ENCODE peak calls at places on chromosome 3, in four cellular contexts. Q, L, O and V are unnamed samples.
A peak's percentile ranks its signal among the peaks of the same experiment; 100 is the strongest.

GRCh38 chr3:127193341-127193740 is 410 bp downstream of the PRR23E start:
- DNase-seq in L (no peak), Q (no peak), O (no peak), V (no peak)

GRCh38 chr3:14439501-14440167 is 37.2 kb downstream of the SLC6A6 start:
- DNase-seq in Q (no peak), O (no peak), L (peak; percentile 78), V (no peak)

GRCh38 chr3:126399348-126399730 is 4.6 kb downstream of the CFAP100 start:
- DNase-seq in L (no peak), O (no peak), Q (peak; percentile 64), V (no peak)

GRCh38 chr3:175346573-175347356 is 487.6 kb downstream of the NAALADL2 start:
- DNase-seq in Q (peak; percentile 16), O (no peak), L (no peak), V (no peak)

GRCh38 chr3:47669026-47669749 is 90.5 kb upstream of the CSPG5 start:
- DNase-seq in O (no peak), Q (no peak), L (no peak), V (no peak)

GRCh38 chr3:155465664-155466063 is 172.2 kb upstream of the STRIT1 start:
- DNase-seq in Q (no peak), O (no peak), L (no peak), V (peak; percentile 28)

GRCh38 chr3:195093731-195094130 is 177.2 kb downstream of the XXYLT1 start:
- DNase-seq in Q (no peak), L (no peak), O (no peak), V (no peak)

GRCh38 chr3:10997196-10997595 is 4.6 kb downstream of the SLC6A1 start:
- DNase-seq in L (no peak), O (no peak), Q (no peak), V (no peak)

GRCh38 chr3:182233957-182234356 is 522.2 kb downstream of the SOX2 start:
- DNase-seq in L (no peak), O (peak; percentile 61), Q (no peak), V (no peak)

GRCh38 chr3:142448424-142448823 is 587 bp upstream of the XRN1 start:
- DNase-seq in Q (no peak), O (no peak), L (peak; percentile 16), V (no peak)

GRCh38 chr3:154240235-154240634 is 84.1 kb downstream of the DHX36 start:
- DNase-seq in L (no peak), O (no peak), Q (no peak), V (no peak)

GRCh38 chr3:31196881-31197364 is 302.5 kb upstream of the GADL1 start:
- DNase-seq in L (no peak), O (no peak), Q (no peak), V (no peak)

GRCh38 chr3:197466586-197467399 is 89.0 kb downstream of the BDH1 start:
- DNase-seq in O (no peak), L (no peak), Q (no peak), V (no peak)

GRCh38 chr3:58352624-58353023 is 19.9 kb downstream of the PXK start:
- DNase-seq in O (no peak), Q (no peak), L (no peak), V (no peak)

GRCh38 chr3:58355174-58355573 is 22.5 kb downstream of the PXK start:
- DNase-seq in Q (no peak), O (no peak), L (no peak), V (no peak)

GRCh38 chr3:58351920-58352319 is 19.2 kb downstream of the PXK start:
- DNase-seq in O (no peak), Q (no peak), L (no peak), V (peak; percentile 15)

GRCh38 chr3:58356054-58356453 is 23.4 kb downstream of the PXK start:
- DNase-seq in O (no peak), L (no peak), Q (no peak), V (no peak)

DNA sequence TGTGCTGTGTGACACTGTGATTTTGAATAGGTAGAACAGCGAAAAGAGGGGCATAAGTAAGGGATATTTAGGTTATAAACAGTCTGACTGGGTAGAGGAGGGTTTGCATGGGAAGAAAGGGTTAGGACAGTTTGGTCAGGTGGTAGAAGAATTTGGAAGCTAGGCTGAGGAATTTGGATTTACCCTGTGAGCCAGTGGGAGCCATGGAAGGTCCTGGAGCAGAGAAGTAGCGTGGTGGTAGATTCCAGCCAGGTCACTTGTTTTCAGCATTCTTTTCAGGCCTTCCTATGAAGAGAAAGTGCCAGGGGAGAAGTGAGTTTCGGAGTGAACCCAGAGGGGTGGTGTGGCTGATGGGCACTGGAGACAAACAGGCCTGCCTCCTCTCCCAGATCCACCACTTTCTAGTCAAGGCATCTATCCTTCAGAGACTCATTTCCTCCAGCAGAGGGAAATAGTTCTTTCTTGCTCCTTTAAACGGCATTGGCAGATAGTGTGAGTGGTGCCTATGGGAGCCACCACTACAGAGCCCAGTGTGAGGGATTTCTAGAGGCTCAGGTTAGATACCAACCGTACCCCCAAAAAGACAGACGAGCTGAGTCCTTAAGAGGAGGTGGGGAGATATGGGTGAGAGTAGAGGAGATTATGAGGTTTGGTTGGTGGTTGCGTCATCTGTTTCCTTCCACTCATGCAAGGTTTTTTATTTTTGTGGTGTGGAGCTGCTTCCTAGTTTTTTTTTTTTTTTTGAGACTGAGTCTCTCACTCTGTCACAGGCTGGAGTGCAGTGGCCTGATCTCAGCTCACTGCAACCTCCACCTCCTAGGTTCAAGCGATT is 21.2 kb downstream of the PXK start:
- DNase-seq in L (no peak), O (no peak), Q (no peak), V (no peak)
- TF ChIP-seq CBFB in L (no peak), O (no peak), Q (no peak), V (no peak)

DNA sequence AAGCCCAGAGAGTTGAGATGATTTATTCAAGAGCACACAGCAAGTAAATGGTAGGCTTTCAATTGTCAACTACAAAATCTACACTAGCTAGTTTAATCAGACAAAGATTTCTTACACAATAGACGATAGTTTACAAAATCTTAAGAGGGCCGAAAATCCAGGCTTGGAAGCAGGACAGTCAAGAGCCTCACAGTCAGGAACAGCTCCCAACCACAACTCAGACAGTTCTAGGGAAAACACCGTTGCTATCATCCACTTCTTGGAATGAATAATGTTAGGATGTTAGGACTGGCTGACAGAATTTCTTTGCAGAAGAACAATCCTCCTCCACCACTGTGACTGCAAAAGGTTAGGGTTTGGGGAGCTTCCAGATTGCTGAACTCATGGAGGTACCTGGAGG is 290.8 kb upstream of the ZPLD1 start:
- DNase-seq in O (no peak), Q (no peak), L (no peak), V (no peak)
- TF ChIP-seq ETV6 in O (no peak), Q (no peak), L (no peak), V (no peak)

DNA sequence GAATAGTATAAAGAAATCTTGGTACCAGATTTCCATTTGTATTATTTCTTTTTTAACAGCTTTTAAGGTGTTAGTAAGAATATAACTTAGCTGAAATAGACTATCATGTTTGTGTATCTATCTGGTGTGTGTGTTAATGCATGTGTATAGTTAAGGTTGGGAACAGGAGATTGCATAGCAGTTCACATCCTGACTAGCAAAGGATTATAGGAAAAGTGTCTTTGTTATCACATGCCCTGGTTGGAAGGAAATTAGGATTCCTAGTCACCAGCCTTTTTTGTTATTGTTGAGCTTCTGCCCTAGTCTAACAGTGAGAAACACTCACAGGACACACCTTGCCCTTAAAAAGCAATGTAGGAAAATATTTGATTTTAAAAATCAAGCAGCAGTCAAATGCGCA is 58.2 kb downstream of the SETD5 start:
- DNase-seq in Q (no peak), O (no peak), L (no peak), V (no peak)
- TF ChIP-seq CBFB in Q (no peak), O (no peak), L (no peak), V (no peak)

GRCh38 chr3:188947983-188948657 is 223.7 kb upstream of the TPRG1 start:
- DNase-seq in L (no peak), Q (no peak), O (no peak), V (peak; percentile 69)
- TF ChIP-seq ETV6 in L (no peak), Q (no peak), O (no peak), V (no peak)

GRCh38 chr3:67605377-67605776 is 49.0 kb downstream of the SUCLG2 start:
- DNase-seq in Q (no peak), O (no peak), L (no peak), V (no peak)

GRCh38 chr3:67614195-67614594 is 40.2 kb downstream of the SUCLG2 start:
- DNase-seq in Q (no peak), L (no peak), O (no peak), V (peak; percentile 18)

GRCh38 chr3:67609709-67610108 is 44.7 kb downstream of the SUCLG2 start:
- DNase-seq in L (no peak), O (no peak), Q (no peak), V (no peak)

GRCh38 chr3:67608034-67608433 is 46.4 kb downstream of the SUCLG2 start:
- DNase-seq in Q (no peak), O (no peak), L (no peak), V (no peak)

DNA sequence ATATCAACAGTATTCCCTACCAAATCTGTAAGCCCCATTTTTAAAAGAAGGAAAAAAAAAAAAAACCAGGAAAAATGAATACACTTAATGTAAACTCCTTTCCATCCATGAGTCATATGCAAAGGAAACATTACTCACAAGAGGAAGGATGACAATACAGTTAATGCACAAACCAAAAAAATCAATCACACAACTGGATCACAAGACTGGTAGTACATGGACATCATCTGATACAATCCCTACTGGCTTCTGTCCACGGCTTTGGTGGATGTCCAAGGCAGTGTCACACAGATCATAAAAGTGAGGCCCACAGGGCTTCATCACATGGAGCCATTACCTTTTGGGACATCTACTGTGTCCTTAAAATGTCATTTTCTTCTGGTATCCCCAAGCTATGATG is 44.0 kb downstream of the SUCLG2 start:
- DNase-seq in Q (no peak), L (no peak), O (peak; percentile 35), V (no peak)
- TF ChIP-seq CBFB in Q (no peak), L (no peak), O (no peak), V (no peak)

GRCh38 chr3:49411550-49411967 is 217 bp downstream of the RHOA start:
- DNase-seq in O (peak; percentile 44), L (peak; percentile 75), Q (no peak), V (peak; percentile 66)
- TF ChIP-seq ETV6 in O (no peak), L (peak; percentile 40), Q (no peak), V (no peak)

GRCh38 chr3:73580343-73580742 is 44.4 kb downstream of the PDZRN3 start:
- DNase-seq in O (no peak), Q (no peak), L (no peak), V (no peak)

GRCh38 chr3:73576995-73577394 is 47.7 kb downstream of the PDZRN3 start:
- DNase-seq in Q (no peak), L (no peak), O (no peak), V (no peak)

GRCh38 chr3:73577704-73578103 is 47.0 kb downstream of the PDZRN3 start:
- DNase-seq in Q (no peak), O (no peak), L (no peak), V (no peak)

GRCh38 chr3:73582535-73582934 is 42.2 kb downstream of the PDZRN3 start:
- DNase-seq in L (no peak), Q (no peak), O (no peak), V (no peak)

DNA sequence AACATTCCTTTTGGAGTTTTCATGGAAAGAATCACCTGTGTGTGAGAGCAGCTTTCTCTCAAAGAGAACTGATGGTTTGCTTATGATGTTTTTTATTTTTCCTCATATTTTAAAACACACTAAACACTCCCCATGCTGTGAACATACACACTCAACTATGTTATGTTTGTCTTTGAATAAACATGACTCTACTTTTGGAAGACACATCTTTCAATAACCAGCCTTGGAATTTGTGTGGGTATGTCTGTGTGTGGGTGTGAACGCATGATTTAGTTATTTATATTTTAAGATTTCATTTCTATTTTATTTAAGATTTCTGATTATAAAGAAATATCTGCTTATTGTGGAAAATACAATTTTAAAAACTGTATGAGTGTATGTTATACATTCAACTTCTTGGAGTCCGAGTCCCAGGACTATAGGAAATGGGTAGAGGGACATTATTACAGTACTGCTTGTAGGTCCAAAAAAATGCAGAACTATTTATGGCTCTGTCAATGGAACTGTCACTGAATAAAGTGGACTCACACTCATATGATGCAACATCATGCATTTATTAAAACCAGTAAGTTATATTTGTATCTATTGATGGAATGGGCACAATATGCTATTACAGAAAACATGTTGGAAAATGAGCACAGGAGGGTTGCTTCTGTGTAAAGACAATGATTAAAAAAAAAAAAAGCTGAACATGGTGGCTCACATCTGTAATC is 43.5 kb downstream of the PDZRN3 start:
- DNase-seq in L (no peak), O (no peak), Q (no peak), V (no peak)
- TF ChIP-seq CBFB in L (no peak), O (no peak), Q (no peak), V (no peak)